ENCODE peak calls at places on chromosomes 13 and 19, in five cellular contexts. F is SK-N-SH, H is A549, P is K562, U is GM12878. E is an unnamed sample.

GRCh38 chr19:11091343-11092153 is 2.3 kb downstream of the LDLR start:
- DNase-seq in F (no peak), H (peak; percentile 50), P (no peak), U (no peak), E (peak; percentile 90)

GRCh38 chr19:36833430-36833829 is 4.8 kb downstream of the ZNF790 start:
- DNase-seq in F (no peak), H (no peak), P (no peak), U (no peak), E (no peak)

GRCh38 chr13:64959276-64959675 is 2270.9 kb downstream of the PCDH9 start:
- DNase-seq in F (no peak), H (no peak), P (no peak), U (no peak), E (no peak)

GRCh38 chr13:89827552-89827951 is 1519.9 kb upstream of the MIR17HG start:
- DNase-seq in F (no peak), H (no peak), P (no peak), U (no peak), E (no peak)

GRCh38 chr13:79496188-79496587 is 15.2 kb downstream of the NDFIP2 start:
- DNase-seq in F (no peak), H (no peak), P (no peak), U (no peak), E (no peak)

GRCh38 chr13:25733061-25733491 is 318.7 kb downstream of the SHISA2 start:
- DNase-seq in F (no peak), H (no peak), P (no peak), U (no peak), E (no peak)

GRCh38 chr19:5138606-5139594 is 170.0 kb downstream of the KDM4B start:
- DNase-seq in F (no peak), H (no peak), P (peak; percentile 42), U (peak; percentile 79), E (peak; percentile 47)

GRCh38 chr19:12789098-12789903 is 2.0 kb upstream of the JUNB start:
- DNase-seq in F (no peak), H (no peak), P (no peak), U (no peak), E (peak; percentile 18)

GRCh38 chr19:29815231-29815630 is 3.4 kb downstream of the CCNE1 start:
- DNase-seq in F (no peak), H (no peak), P (no peak), U (peak; percentile 70), E (no peak)

GRCh38 chr19:10395853-10396355 is 7.4 kb downstream of the CDC37 start:
- DNase-seq in F (no peak), H (no peak), P (no peak), U (no peak), E (no peak)

GRCh38 chr19:48795855-48796142 is 15.0 kb downstream of the BCAT2 start:
- DNase-seq in F (no peak), H (no peak), P (no peak), U (no peak), E (no peak)

GRCh38 chr19:1401138-1401888 is at the start of gene GAMT:
- DNase-seq in F (peak; percentile 98), H (no peak), P (peak; percentile 88), U (no peak), E (no peak)

GRCh38 chr19:36526581-36526980 is 1.5 kb downstream of the ZNF260 start:
- DNase-seq in F (no peak), H (no peak), P (no peak), U (no peak), E (no peak)

GRCh38 chr19:18053571-18054219 is 33.0 kb downstream of the IL12RB1 start:
- DNase-seq in F (no peak), H (no peak), P (no peak), U (no peak), E (peak; percentile 81)

GRCh38 chr13:114001331-114002008 is 27.6 kb upstream of the C13orf46 start:
- DNase-seq in F (no peak), H (no peak), P (no peak), U (no peak), E (no peak)

GRCh38 chr13:91661692-91662490 is 263.5 kb downstream of the GPC5 start:
- DNase-seq in F (no peak), H (no peak), P (no peak), U (peak; percentile 15), E (no peak)

GRCh38 chr13:100235311-100235901 is 146.5 kb downstream of the PCCA start:
- DNase-seq in F (peak; percentile 51), H (peak; percentile 23), P (peak; percentile 25), U (no peak), E (peak; percentile 63)

GRCh38 chr13:39971526-39971925 is 316.1 kb downstream of the COG6 start:
- DNase-seq in F (no peak), H (no peak), P (no peak), U (no peak), E (no peak)

GRCh38 chr19:38559428-38560401 is 58.0 kb downstream of the MAP4K1 start:
- DNase-seq in F (no peak), H (no peak), P (no peak), U (peak; percentile 99), E (no peak)

GRCh38 chr13:23570931-23571330 is 719 bp downstream of the TNFRSF19 start:
- DNase-seq in F (no peak), H (no peak), P (no peak), U (no peak), E (peak; percentile 54)

GRCh38 chr19:15337202-15337601 is 4.9 kb upstream of the BRD4 start:
- DNase-seq in F (no peak), H (no peak), P (no peak), U (no peak), E (peak; percentile 80)

GRCh38 chr19:33157906-33158305 is 26.0 kb downstream of the WDR88 start:
- DNase-seq in F (no peak), H (no peak), P (no peak), U (no peak), E (no peak)

GRCh38 chr13:26558912-26559485 is 1.5 kb downstream of the WASF3 start:
- DNase-seq in F (no peak), H (no peak), P (no peak), U (no peak), E (no peak)

GRCh38 chr13:100203696-100204367 is 114.9 kb downstream of the PCCA start:
- DNase-seq in F (no peak), H (no peak), P (no peak), U (no peak), E (peak; percentile 78)

GRCh38 chr19:52748336-52748950 is 13.6 kb upstream of the ZNF611 start:
- DNase-seq in F (peak; percentile 35), H (no peak), P (no peak), U (peak; percentile 4), E (peak; percentile 57)
- TF ChIP-seq CTCF in F (peak; percentile 39), H (no peak), P (peak; percentile 38), U (peak; percentile 26), E (peak; percentile 58)

DNA sequence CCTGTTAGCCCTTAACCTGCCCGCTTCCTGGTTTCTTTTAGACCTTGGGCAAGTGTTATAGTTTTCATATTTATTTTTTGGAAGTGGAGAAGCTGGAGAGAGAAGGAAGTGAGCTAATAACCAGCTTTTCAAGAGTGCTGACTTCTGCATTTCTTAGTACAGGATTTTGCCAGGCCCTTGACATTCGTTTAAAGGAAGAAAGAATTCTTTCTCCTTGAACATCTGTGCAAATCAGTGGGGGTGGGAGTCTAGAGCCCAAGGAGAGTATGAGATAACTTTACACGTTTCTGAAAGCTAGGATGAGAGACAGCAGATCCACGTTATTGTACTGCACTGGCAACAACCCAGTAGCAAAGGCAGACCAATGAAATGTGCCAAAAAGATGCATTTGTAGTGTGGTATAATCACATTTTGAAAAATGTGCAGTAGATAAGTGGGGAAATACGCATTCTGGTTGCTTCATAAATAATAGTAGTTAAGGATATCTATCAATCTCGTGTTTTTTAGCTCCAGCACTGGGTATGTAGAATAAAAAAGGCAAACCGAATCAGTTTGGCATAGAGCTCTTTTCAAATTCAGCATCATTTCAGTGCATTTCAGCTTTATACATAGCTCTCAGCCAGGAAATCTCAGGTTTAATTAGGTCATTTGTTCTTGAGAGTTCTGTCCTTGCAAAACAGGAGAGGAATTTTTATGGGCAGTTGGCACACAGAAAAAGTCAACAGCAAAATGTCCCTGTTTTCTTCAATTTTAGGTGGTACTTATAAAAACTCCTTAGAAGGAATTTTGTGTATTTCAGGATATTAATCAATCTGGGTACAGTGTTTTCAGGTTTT is 4.3 kb downstream of the RNF113B start:
- DNase-seq in F (peak; percentile 61), H (no peak), P (no peak), U (no peak), E (peak; percentile 45)
- TF ChIP-seq RCOR1 in F (peak; percentile 93), H (no peak), P (no peak), U (no peak), E (no peak)

DNA sequence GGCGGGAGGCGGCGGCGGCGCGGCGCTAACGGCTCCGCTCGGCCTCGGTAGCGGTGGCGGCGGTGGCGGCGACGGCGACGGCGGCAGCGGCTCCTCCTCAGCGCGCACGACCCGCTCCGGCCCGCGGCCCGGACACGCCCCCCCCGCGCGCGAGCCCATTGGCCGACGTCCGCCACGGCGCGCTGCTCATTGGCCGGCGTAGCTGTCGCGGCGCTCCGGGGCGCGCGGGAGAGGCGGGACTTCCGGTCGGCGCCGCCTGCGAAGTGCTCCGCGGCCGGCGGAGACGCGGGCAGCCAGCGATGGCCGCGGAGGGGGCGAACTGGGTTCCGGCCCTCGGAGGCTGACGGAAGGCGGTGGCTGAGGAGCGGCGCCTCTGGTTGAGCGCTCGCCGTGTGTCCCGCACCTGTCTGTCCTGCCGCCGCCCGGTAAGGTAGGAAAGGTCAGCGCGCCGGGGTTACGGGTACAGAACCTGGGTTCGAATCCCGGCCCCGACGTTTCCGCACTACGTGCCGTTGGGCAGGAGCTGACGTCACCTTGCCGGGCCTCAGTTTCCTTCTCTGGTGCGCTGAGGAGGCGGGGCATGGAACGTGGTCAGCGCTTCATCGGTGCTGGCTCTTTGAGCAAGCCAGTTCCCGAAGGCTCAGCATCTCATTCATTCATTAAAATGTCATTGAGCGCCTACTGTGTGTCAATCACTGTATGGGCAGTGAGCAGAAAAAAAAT is at the start of gene ELAVL1:
- DNase-seq in F (peak; percentile 98), H (peak; percentile 64), P (peak; percentile 96), U (no peak), E (peak; percentile 85)
- TF ChIP-seq CTCF in F (no peak), H (no peak), P (no peak), U (no peak), E (no peak)

DNA sequence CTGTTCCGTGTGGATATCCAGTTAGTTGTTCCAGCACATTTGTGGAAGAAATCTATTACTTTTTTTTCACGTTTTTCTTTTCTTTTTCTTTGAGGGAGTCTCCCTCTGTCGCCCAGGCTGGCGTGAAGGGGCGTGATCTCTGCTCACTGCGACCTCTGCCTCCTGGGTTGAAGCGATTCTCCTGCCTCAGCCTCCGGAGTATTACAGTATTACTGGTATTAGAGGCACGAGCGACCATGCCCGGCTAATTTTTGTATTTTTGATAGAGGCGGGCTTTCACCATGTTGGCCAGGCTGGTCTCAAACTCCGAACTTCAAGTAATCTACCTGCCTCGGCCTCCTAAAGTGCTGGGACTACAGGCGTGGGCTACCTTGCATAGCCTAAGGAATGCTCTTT is 43.6 kb downstream of the ZNF611 start:
- DNase-seq in F (no peak), H (no peak), P (no peak), U (no peak), E (no peak)
- TF ChIP-seq RCOR1 in F (no peak), H (no peak), P (no peak), U (no peak), E (no peak)

DNA sequence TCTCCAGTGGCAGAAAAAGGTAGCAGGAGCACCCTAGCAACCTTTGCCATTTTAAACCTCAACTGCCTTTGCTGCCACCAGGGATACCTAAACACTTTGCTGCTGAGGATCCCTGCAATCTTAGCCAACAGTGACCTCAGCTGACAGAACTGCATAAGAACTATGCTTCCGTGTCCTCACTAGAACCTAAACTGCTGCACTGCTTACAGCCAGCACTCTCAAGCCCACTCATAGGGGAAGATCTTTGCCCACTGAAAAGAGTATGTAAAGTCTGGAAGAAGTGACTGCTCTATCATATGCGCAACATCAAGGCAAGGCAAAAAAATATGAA is 270.0 kb upstream of the PCDH20 start:
- DNase-seq in F (peak; percentile 11), H (no peak), P (no peak), U (no peak), E (no peak)
- TF ChIP-seq CTCF in F (no peak), H (no peak), P (no peak), U (no peak), E (no peak)